ENCODE peak calls at places on chromosomes 16 and 17, in six cellular contexts. One of them, this sample, is unnamed.

GRCh38 chr16:79066621-79067020 is 533.9 kb downstream of the MAF start:
- DNase-seq in RWPE1: no peak
- DNase-seq in hypothalamus: no peak
- DNase-seq in pancreas: no peak
- DNase-seq in activated CD4-positive, CD25-positive, alpha-beta regulatory T cell: no peak
- DNase-seq in AG04449: no peak
- DNase-seq in this sample: no peak

GRCh38 chr16:67240506-67240905 is 6.8 kb downstream of the FHOD1 start:
- DNase-seq in RWPE1: no peak
- DNase-seq in hypothalamus: no peak
- DNase-seq in pancreas: no peak
- DNase-seq in activated CD4-positive, CD25-positive, alpha-beta regulatory T cell: no peak
- DNase-seq in AG04449: no peak
- DNase-seq in this sample: no peak

GRCh38 chr17:46266656-46267544 is 28.0 kb upstream of the LRRC37A start:
- DNase-seq in RWPE1: peak
- DNase-seq in hypothalamus: peak
- DNase-seq in pancreas: peak
- DNase-seq in activated CD4-positive, CD25-positive, alpha-beta regulatory T cell: peak
- DNase-seq in AG04449: no peak
- DNase-seq in this sample: peak

GRCh38 chr16:50603206-50604064 is 55.2 kb downstream of the NKD1 start:
- DNase-seq in RWPE1: no peak
- DNase-seq in hypothalamus: no peak
- DNase-seq in pancreas: no peak
- DNase-seq in activated CD4-positive, CD25-positive, alpha-beta regulatory T cell: no peak
- DNase-seq in AG04449: no peak
- DNase-seq in this sample: no peak

GRCh38 chr17:43881176-43881575 is 26.2 kb downstream of the MPP2 start:
- DNase-seq in RWPE1: no peak
- DNase-seq in hypothalamus: no peak
- DNase-seq in pancreas: no peak
- DNase-seq in activated CD4-positive, CD25-positive, alpha-beta regulatory T cell: no peak
- DNase-seq in AG04449: no peak
- DNase-seq in this sample: no peak

GRCh38 chr16:69626256-69626655 is 60.5 kb downstream of the NFAT5 start:
- DNase-seq in RWPE1: no peak
- DNase-seq in hypothalamus: no peak
- DNase-seq in pancreas: no peak
- DNase-seq in activated CD4-positive, CD25-positive, alpha-beta regulatory T cell: no peak
- DNase-seq in AG04449: no peak
- DNase-seq in this sample: no peak

GRCh38 chr16:351804-352520 is 561 bp downstream of the AXIN1 start:
- DNase-seq in RWPE1: no peak
- DNase-seq in hypothalamus: peak
- DNase-seq in pancreas: peak
- DNase-seq in activated CD4-positive, CD25-positive, alpha-beta regulatory T cell: peak
- DNase-seq in AG04449: no peak
- DNase-seq in this sample: no peak

GRCh38 chr17:18139498-18139897 is 30.9 kb downstream of the MYO15A start:
- DNase-seq in RWPE1: no peak
- DNase-seq in hypothalamus: no peak
- DNase-seq in pancreas: no peak
- DNase-seq in activated CD4-positive, CD25-positive, alpha-beta regulatory T cell: no peak
- DNase-seq in AG04449: no peak
- DNase-seq in this sample: no peak

GRCh38 chr17:39225974-39226683 is 384 bp upstream of the STAC2 start:
- DNase-seq in RWPE1: no peak
- DNase-seq in hypothalamus: peak
- DNase-seq in pancreas: no peak
- DNase-seq in activated CD4-positive, CD25-positive, alpha-beta regulatory T cell: no peak
- DNase-seq in AG04449: no peak
- DNase-seq in this sample: peak

GRCh38 chr17:51668155-51668962 is 408.0 kb downstream of the UTP18 start:
- DNase-seq in RWPE1: no peak
- DNase-seq in hypothalamus: no peak
- DNase-seq in pancreas: no peak
- DNase-seq in activated CD4-positive, CD25-positive, alpha-beta regulatory T cell: no peak
- DNase-seq in AG04449: no peak
- DNase-seq in this sample: no peak